ENCODE peak calls at places on chromosomes 4 and X, in four cellular contexts. H is Karpas-422, W is A549, C is BE2C. I is an unnamed sample.

GRCh38 chr4:151835467-151835866 is 74.7 kb upstream of the GATB start:
- DNase-seq in W (no peak), H (peak; percentile 56), C (no peak), I (no peak)

GRCh38 chr4:123325241-123325681 is 71.3 kb upstream of the SPRY1 start:
- DNase-seq in C (no peak), H (no peak), W (no peak), I (no peak)

GRCh38 chrX:44462851-44463250 is 79.8 kb downstream of the FUNDC1 start:
- DNase-seq in C (no peak), H (no peak), W (no peak), I (no peak)

GRCh38 chr4:42612898-42613297 is 44.0 kb downstream of the ATP8A1 start:
- DNase-seq in H (no peak), C (no peak), W (no peak), I (no peak)

GRCh38 chr4:168634276-168634802 is 137.5 kb downstream of the PALLD start:
- DNase-seq in H (no peak), C (no peak), W (no peak), I (no peak)

GRCh38 chrX:49110417-49110816 is 13.1 kb downstream of the GPKOW start:
- DNase-seq in C (no peak), W (no peak), H (no peak), I (no peak)

GRCh38 chrX:119427024-119427794 is 28.1 kb downstream of the SLC25A43 start:
- DNase-seq in W (peak; percentile 19), C (no peak), H (no peak), I (no peak)

GRCh38 chr4:2101346-2102044 is 42.4 kb downstream of the NAT8L start:
- DNase-seq in C (no peak), W (no peak), H (no peak), I (no peak)

GRCh38 chr4:188949608-188950007 is 810.4 kb downstream of the TRIML1 start:
- DNase-seq in H (no peak), C (no peak), W (no peak), I (no peak)

GRCh38 chr4:19494958-19495357 is 756.7 kb upstream of the SLIT2 start:
- DNase-seq in W (no peak), C (no peak), H (no peak), I (no peak)

GRCh38 chrX:63350551-63350950 is 581 bp downstream of the SPIN4 start:
- DNase-seq in H (peak; percentile 75), W (peak; percentile 23), C (peak; percentile 21), I (no peak)

GRCh38 chr4:112900416-112900815 is 149.0 kb upstream of the ANK2 start:
- DNase-seq in W (no peak), H (no peak), C (no peak), I (no peak)

GRCh38 chr4:146465628-146466027 is 56.1 kb downstream of the SLC10A7 start:
- DNase-seq in C (no peak), H (no peak), W (no peak), I (no peak)

GRCh38 chr4:156173937-156174336 is 220.3 kb upstream of the CTSO start:
- DNase-seq in C (no peak), H (no peak), W (no peak), I (no peak)

GRCh38 chr4:47071863-47072441 is 40.6 kb downstream of the GABRB1 start:
- DNase-seq in W (no peak), H (no peak), C (no peak), I (no peak)

GRCh38 chrX:20143539-20143938 is 1.9 kb upstream of the EIF1AX start:
- DNase-seq in H (no peak), C (peak; percentile 18), W (peak; percentile 24), I (no peak)

GRCh38 chr4:70687821-70688794 is at the start of gene UTP3:
- DNase-seq in W (peak; percentile 97), H (peak; percentile 98), C (peak; percentile 96), I (peak; percentile 84)

GRCh38 chr4:30962949-30963348 is 242.8 kb downstream of the PCDH7 start:
- DNase-seq in W (no peak), C (no peak), H (no peak), I (no peak)

GRCh38 chr4:76449362-76449767 is 14.3 kb downstream of the SHROOM3 start:
- DNase-seq in W (no peak), H (no peak), C (no peak), I (no peak)

GRCh38 chr4:140131663-140132229 is 22.2 kb downstream of the MAML3 start:
- DNase-seq in C (no peak), W (no peak), H (no peak), I (no peak)

GRCh38 chr4:176753049-176753448 is 39.7 kb downstream of the VEGFC start:
- DNase-seq in W (no peak), C (no peak), H (no peak), I (no peak)

GRCh38 chr4:151797131-151797530 is 36.3 kb upstream of the GATB start:
- DNase-seq in C (no peak), H (no peak), W (peak; percentile 22), I (no peak)

GRCh38 chr4:87516683-87517082 is 12.5 kb downstream of the SPARCL1 start:
- DNase-seq in H (no peak), C (no peak), W (no peak), I (no peak)
- H3K4me1 ChIP-seq in H (peaks cover 34% of the 10 kb centered on the region), C (peaks cover 37% of the 10 kb centered on the region), W (no peaks in the 10 kb centered on the region), I (no peaks in the 10 kb centered on the region)

GRCh38 chr4:109728385-109728784 is 1.5 kb downstream of the PLA2G12A start:
- DNase-seq in C (no peak), W (no peak), H (no peak), I (no peak)
- H3K4me3 ChIP-seq in C (no peak overlapping the region), W (no peak overlapping the region), H (peak overlapping the region; percentile 77), I (no peak overlapping the region)

GRCh38 chrX:23898412-23898959 is 9.3 kb downstream of the APOO start:
- DNase-seq in H (no peak), W (peak; percentile 78), C (no peak), I (no peak)

GRCh38 chrX:23901805-23902204 is 5.9 kb downstream of the APOO start:
- DNase-seq in C (peak; percentile 47), W (peak; percentile 92), H (peak; percentile 90), I (no peak)

GRCh38 chrX:23900220-23900797 is 7.4 kb downstream of the APOO start:
- DNase-seq in H (no peak), C (no peak), W (peak; percentile 76), I (no peak)

GRCh38 chrX:23902419-23902818 is 5.3 kb downstream of the APOO start:
- DNase-seq in C (peak; percentile 7), H (peak; percentile 83), W (peak; percentile 76), I (no peak)

DNA sequence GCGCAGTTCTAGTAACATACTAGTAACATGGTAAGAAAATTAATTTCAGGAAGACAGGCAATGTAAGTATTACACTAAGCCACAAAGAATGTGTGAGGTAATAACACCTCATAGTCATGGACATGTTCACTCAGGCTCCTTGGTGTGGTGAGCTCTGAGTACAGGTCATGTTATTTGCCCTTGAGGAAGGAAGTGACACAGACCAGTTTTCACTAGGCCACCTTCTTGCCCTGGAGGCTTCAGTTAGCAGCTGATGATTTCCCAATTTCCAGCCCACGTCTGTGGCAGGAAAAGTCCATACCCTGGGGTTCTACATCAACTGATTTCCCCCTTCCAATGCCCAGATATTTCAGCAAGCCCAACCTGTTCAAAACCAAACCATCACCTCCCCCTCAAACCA is 6.7 kb downstream of the APOO start:
- DNase-seq in W (peak; percentile 87), H (no peak), C (no peak), I (no peak)
- H3K4me1 ChIP-seq in W (peaks cover 66% of the 10 kb centered on the region), H (peaks cover 39% of the 10 kb centered on the region), C (no peaks in the 10 kb centered on the region), I (no peaks in the 10 kb centered on the region)

GRCh38 chrX:71302461-71303213 is 1.1 kb downstream of the ITGB1BP2 start:
- DNase-seq in H (no peak), C (no peak), W (no peak), I (no peak)
- H3K4me3 ChIP-seq in H (no peak overlapping the region), C (no peak overlapping the region), W (no peak overlapping the region), I (no peak overlapping the region)